ENCODE peak calls at places on chromosomes 4 and X, in seven cellular contexts. One of them, this sample, is unnamed.

GRCh38 chr4:65310586-65310985 is 359.7 kb downstream of the EPHA5 start:
- DNase-seq in endothelial cell of umbilical vein: no peak
- DNase-seq in H9: no peak
- DNase-seq in neuronal stem cell: no peak
- DNase-seq in mammary epithelial cell: no peak
- DNase-seq in neural progenitor cell: no peak
- DNase-seq in mesendoderm: no peak
- DNase-seq in this sample: peak

GRCh38 chr4:121484633-121485032 is 103.8 kb upstream of the QRFPR start:
- DNase-seq in endothelial cell of umbilical vein: peak
- DNase-seq in H9: peak
- DNase-seq in neuronal stem cell: peak
- DNase-seq in mammary epithelial cell: peak
- DNase-seq in neural progenitor cell: peak
- DNase-seq in mesendoderm: peak
- DNase-seq in this sample: peak

GRCh38 chrX:17359500-17359899 is 15.5 kb upstream of the NHS start:
- DNase-seq in endothelial cell of umbilical vein: no peak
- DNase-seq in H9: no peak
- DNase-seq in neuronal stem cell: no peak
- DNase-seq in mammary epithelial cell: peak
- DNase-seq in neural progenitor cell: no peak
- DNase-seq in mesendoderm: no peak
- DNase-seq in this sample: peak

GRCh38 chrX:153600032-153600373 is 1.1 kb upstream of the CCNQ start:
- DNase-seq in endothelial cell of umbilical vein: no peak
- DNase-seq in H9: no peak
- DNase-seq in neuronal stem cell: no peak
- DNase-seq in mammary epithelial cell: peak
- DNase-seq in neural progenitor cell: no peak
- DNase-seq in mesendoderm: peak
- DNase-seq in this sample: no peak

GRCh38 chrX:68983004-68983857 is 154.4 kb downstream of the EFNB1 start:
- DNase-seq in endothelial cell of umbilical vein: no peak
- DNase-seq in H9: peak
- DNase-seq in neuronal stem cell: no peak
- DNase-seq in mammary epithelial cell: no peak
- DNase-seq in neural progenitor cell: no peak
- DNase-seq in mesendoderm: no peak
- DNase-seq in this sample: no peak

GRCh38 chr4:159344877-159345276 is 242.0 kb downstream of the RAPGEF2 start:
- DNase-seq in endothelial cell of umbilical vein: no peak
- DNase-seq in H9: no peak
- DNase-seq in neuronal stem cell: no peak
- DNase-seq in mammary epithelial cell: no peak
- DNase-seq in neural progenitor cell: no peak
- DNase-seq in mesendoderm: no peak
- DNase-seq in this sample: no peak

GRCh38 chr4:108850407-108850709 is 87.5 kb upstream of the ETNPPL start:
- DNase-seq in endothelial cell of umbilical vein: no peak
- DNase-seq in H9: no peak
- DNase-seq in neuronal stem cell: no peak
- DNase-seq in mammary epithelial cell: no peak
- DNase-seq in neural progenitor cell: no peak
- DNase-seq in mesendoderm: no peak
- DNase-seq in this sample: no peak

GRCh38 chr4:74543247-74543670 is 98.3 kb downstream of the AREG start:
- DNase-seq in endothelial cell of umbilical vein: no peak
- DNase-seq in H9: no peak
- DNase-seq in neuronal stem cell: no peak
- DNase-seq in mammary epithelial cell: no peak
- DNase-seq in neural progenitor cell: no peak
- DNase-seq in mesendoderm: no peak
- DNase-seq in this sample: no peak

GRCh38 chr4:85929926-85930325 is 429.9 kb downstream of the MAPK10 start:
- DNase-seq in endothelial cell of umbilical vein: peak
- DNase-seq in H9: no peak
- DNase-seq in neuronal stem cell: peak
- DNase-seq in mammary epithelial cell: peak
- DNase-seq in neural progenitor cell: peak
- DNase-seq in mesendoderm: no peak
- DNase-seq in this sample: no peak

GRCh38 chrX:133335027-133335426 is 80.3 kb downstream of the GPC4 start:
- DNase-seq in endothelial cell of umbilical vein: no peak
- DNase-seq in H9: no peak
- DNase-seq in neuronal stem cell: no peak
- DNase-seq in mammary epithelial cell: peak
- DNase-seq in neural progenitor cell: peak
- DNase-seq in mesendoderm: peak
- DNase-seq in this sample: peak

GRCh38 chr4:108885211-108885610 is 122.4 kb upstream of the ETNPPL start:
- DNase-seq in endothelial cell of umbilical vein: peak
- DNase-seq in H9: no peak
- DNase-seq in neuronal stem cell: no peak
- DNase-seq in mammary epithelial cell: no peak
- DNase-seq in neural progenitor cell: no peak
- DNase-seq in mesendoderm: no peak
- DNase-seq in this sample: no peak

GRCh38 chrX:100658936-100659335 is 14.9 kb downstream of the SRPX2 start:
- DNase-seq in endothelial cell of umbilical vein: peak
- DNase-seq in H9: no peak
- DNase-seq in neuronal stem cell: no peak
- DNase-seq in mammary epithelial cell: no peak
- DNase-seq in neural progenitor cell: no peak
- DNase-seq in mesendoderm: no peak
- DNase-seq in this sample: no peak

GRCh38 chrX:132181364-132181763 is 37.9 kb downstream of the RAP2C start:
- DNase-seq in endothelial cell of umbilical vein: no peak
- DNase-seq in H9: no peak
- DNase-seq in neuronal stem cell: no peak
- DNase-seq in mammary epithelial cell: peak
- DNase-seq in neural progenitor cell: no peak
- DNase-seq in mesendoderm: no peak
- DNase-seq in this sample: peak

GRCh38 chrX:69154051-69154450 is 11.2 kb downstream of the PJA1 start:
- DNase-seq in endothelial cell of umbilical vein: no peak
- DNase-seq in H9: peak
- DNase-seq in neuronal stem cell: no peak
- DNase-seq in mammary epithelial cell: no peak
- DNase-seq in neural progenitor cell: no peak
- DNase-seq in mesendoderm: no peak
- DNase-seq in this sample: no peak

GRCh38 chr4:11614426-11614825 is 185.7 kb upstream of the HS3ST1 start:
- DNase-seq in endothelial cell of umbilical vein: no peak
- DNase-seq in H9: no peak
- DNase-seq in neuronal stem cell: no peak
- DNase-seq in mammary epithelial cell: peak
- DNase-seq in neural progenitor cell: no peak
- DNase-seq in mesendoderm: peak
- DNase-seq in this sample: peak

GRCh38 chr4:11616856-11617255 is 188.2 kb upstream of the HS3ST1 start:
- DNase-seq in endothelial cell of umbilical vein: no peak
- DNase-seq in H9: no peak
- DNase-seq in neuronal stem cell: no peak
- DNase-seq in mammary epithelial cell: no peak
- DNase-seq in neural progenitor cell: no peak
- DNase-seq in mesendoderm: no peak
- DNase-seq in this sample: no peak

GRCh38 chr4:11618666-11619282 is 190.1 kb upstream of the HS3ST1 start:
- DNase-seq in endothelial cell of umbilical vein: no peak
- DNase-seq in H9: no peak
- DNase-seq in neuronal stem cell: no peak
- DNase-seq in mammary epithelial cell: no peak
- DNase-seq in neural progenitor cell: no peak
- DNase-seq in mesendoderm: no peak
- DNase-seq in this sample: no peak

GRCh38 chr4:11611868-11612267 is 183.2 kb upstream of the HS3ST1 start:
- DNase-seq in endothelial cell of umbilical vein: no peak
- DNase-seq in H9: no peak
- DNase-seq in neuronal stem cell: no peak
- DNase-seq in mammary epithelial cell: no peak
- DNase-seq in neural progenitor cell: no peak
- DNase-seq in mesendoderm: no peak
- DNase-seq in this sample: peak

DNA sequence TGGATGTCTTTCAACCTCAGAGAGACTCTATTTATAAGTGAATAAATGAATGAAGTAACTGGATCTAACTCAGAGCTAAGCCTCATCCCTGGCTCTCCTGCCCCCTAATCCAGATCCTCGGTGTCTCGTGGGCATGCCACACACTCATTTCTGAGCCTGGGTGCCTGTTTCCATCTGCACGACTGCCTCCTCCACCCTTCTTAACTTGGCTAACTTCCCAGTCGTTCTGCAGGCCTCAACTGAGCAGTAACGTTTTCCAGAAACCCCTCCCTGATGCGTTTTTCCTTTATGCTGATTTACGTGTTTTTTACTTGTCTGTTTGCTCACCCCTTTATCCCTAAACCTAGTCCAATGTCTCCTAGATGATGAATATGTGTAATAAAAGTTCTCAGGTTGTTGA is 186.9 kb upstream of the HS3ST1 start:
- DNase-seq in endothelial cell of umbilical vein: no peak
- DNase-seq in H9: no peak
- DNase-seq in neuronal stem cell: no peak
- DNase-seq in mammary epithelial cell: no peak
- DNase-seq in neural progenitor cell: no peak
- DNase-seq in mesendoderm: no peak
- DNase-seq in this sample: no peak
- H3K9ac ChIP-seq in endothelial cell of umbilical vein: no peak
- H3K9ac ChIP-seq in H9: no peak
- H3K9ac ChIP-seq in neuronal stem cell: no peak
- H3K9ac ChIP-seq in mammary epithelial cell: no peak
- H3K9ac ChIP-seq in neural progenitor cell: no peak
- H3K9ac ChIP-seq in mesendoderm: no peak
- H3K9ac ChIP-seq in this sample: no peak

DNA sequence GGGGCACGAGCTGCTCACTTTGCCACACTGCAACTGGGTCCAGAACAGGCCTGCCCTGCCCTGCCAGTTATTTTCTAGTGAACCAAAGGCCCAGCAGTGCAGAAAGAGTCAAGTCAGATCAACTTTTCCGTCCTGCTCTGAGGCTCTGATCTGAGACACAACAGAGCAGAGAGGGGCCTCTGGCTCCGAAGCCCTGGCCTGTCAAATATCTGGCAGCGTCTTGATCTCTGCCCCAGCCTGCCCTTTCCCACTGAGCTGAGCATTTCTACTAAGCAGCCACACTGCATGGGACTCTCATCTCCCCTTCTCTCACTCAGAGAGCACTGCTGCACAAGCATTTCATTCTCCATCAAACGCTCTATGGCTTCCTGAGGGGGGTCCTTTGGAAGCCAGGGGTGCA is 11.8 kb downstream of the IGFBP7 start:
- DNase-seq in endothelial cell of umbilical vein: no peak
- DNase-seq in H9: no peak
- DNase-seq in neuronal stem cell: no peak
- DNase-seq in mammary epithelial cell: no peak
- DNase-seq in neural progenitor cell: no peak
- DNase-seq in mesendoderm: no peak
- DNase-seq in this sample: no peak
- H3K4me2 ChIP-seq in endothelial cell of umbilical vein: no peak
- H3K4me2 ChIP-seq in H9: no peak
- H3K4me2 ChIP-seq in neuronal stem cell: no peak
- H3K4me2 ChIP-seq in mammary epithelial cell: no peak
- H3K4me2 ChIP-seq in neural progenitor cell: no peak
- H3K4me2 ChIP-seq in mesendoderm: no peak
- H3K4me2 ChIP-seq in this sample: no peak

GRCh38 chr4:14893713-14894112 is 108.6 kb upstream of the CPEB2 start:
- DNase-seq in endothelial cell of umbilical vein: no peak
- DNase-seq in H9: no peak
- DNase-seq in neuronal stem cell: no peak
- DNase-seq in mammary epithelial cell: peak
- DNase-seq in neural progenitor cell: no peak
- DNase-seq in mesendoderm: no peak
- DNase-seq in this sample: no peak

GRCh38 chr4:14888790-14889189 is 113.5 kb upstream of the CPEB2 start:
- DNase-seq in endothelial cell of umbilical vein: no peak
- DNase-seq in H9: no peak
- DNase-seq in neuronal stem cell: no peak
- DNase-seq in mammary epithelial cell: peak
- DNase-seq in neural progenitor cell: no peak
- DNase-seq in mesendoderm: no peak
- DNase-seq in this sample: no peak

GRCh38 chr4:14883166-14883565 is 119.1 kb upstream of the CPEB2 start:
- DNase-seq in endothelial cell of umbilical vein: no peak
- DNase-seq in H9: no peak
- DNase-seq in neuronal stem cell: no peak
- DNase-seq in mammary epithelial cell: no peak
- DNase-seq in neural progenitor cell: no peak
- DNase-seq in mesendoderm: no peak
- DNase-seq in this sample: no peak

GRCh38 chr4:14892563-14892962 is 109.7 kb upstream of the CPEB2 start:
- DNase-seq in endothelial cell of umbilical vein: no peak
- DNase-seq in H9: no peak
- DNase-seq in neuronal stem cell: no peak
- DNase-seq in mammary epithelial cell: no peak
- DNase-seq in neural progenitor cell: no peak
- DNase-seq in mesendoderm: no peak
- DNase-seq in this sample: no peak

DNA sequence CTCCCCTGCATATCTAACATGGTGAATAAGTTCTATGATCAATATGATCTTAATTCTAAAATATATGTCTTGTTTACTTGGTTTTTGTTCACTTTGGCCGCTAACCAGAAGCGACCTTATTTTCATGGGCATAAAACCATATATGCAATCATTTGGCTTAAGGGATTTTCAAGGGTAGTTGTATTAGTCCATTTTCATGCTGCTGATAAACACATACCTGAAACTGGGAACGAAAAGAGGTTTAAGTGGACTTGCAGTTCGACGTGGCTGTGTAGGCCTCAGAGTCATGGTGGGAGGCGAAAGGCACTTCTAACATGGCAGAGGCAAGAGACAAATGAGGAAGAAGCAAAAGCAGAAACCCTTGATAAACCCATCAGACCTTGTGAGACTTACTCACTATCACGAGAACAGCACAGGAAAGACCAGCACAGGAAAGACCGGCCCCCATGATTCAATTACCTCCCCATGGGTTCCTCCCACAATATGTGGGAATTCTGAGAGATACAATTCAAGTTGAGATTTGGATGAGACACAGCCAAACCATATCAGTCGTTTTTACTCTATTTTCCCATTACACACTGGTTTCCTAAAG is 114.3 kb upstream of the CPEB2 start:
- DNase-seq in endothelial cell of umbilical vein: no peak
- DNase-seq in H9: no peak
- DNase-seq in neuronal stem cell: no peak
- DNase-seq in mammary epithelial cell: peak
- DNase-seq in neural progenitor cell: no peak
- DNase-seq in mesendoderm: no peak
- DNase-seq in this sample: no peak
- H3K9ac ChIP-seq in endothelial cell of umbilical vein: no peak
- H3K9ac ChIP-seq in H9: no peak
- H3K9ac ChIP-seq in neuronal stem cell: no peak
- H3K9ac ChIP-seq in mammary epithelial cell: no peak
- H3K9ac ChIP-seq in neural progenitor cell: no peak
- H3K9ac ChIP-seq in mesendoderm: no peak
- H3K9ac ChIP-seq in this sample: no peak

DNA sequence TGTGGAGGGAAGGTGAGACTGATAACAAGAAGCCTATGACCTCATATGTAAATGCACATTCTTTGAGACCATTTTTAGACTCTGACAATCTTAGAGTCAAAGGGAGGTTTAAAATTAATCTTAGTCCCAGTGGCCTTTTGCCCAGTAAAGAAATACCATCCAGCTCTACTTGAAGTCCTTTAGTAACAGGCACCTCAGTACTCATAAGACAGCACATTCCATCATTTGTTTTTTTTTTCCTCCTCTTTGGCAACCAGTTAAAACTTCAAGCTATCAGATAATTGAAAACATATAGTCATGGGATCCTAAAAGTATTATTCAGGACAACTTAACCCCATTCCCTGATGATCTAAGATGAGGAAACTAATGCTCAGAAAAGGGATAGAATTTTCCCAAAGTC is 4.6 kb downstream of the EDA2R start:
- DNase-seq in endothelial cell of umbilical vein: no peak
- DNase-seq in H9: no peak
- DNase-seq in neuronal stem cell: no peak
- DNase-seq in mammary epithelial cell: no peak
- DNase-seq in neural progenitor cell: no peak
- DNase-seq in mesendoderm: no peak
- DNase-seq in this sample: no peak
- H3K4me2 ChIP-seq in endothelial cell of umbilical vein: no peak
- H3K4me2 ChIP-seq in H9: no peak
- H3K4me2 ChIP-seq in neuronal stem cell: no peak
- H3K4me2 ChIP-seq in mammary epithelial cell: peak
- H3K4me2 ChIP-seq in neural progenitor cell: no peak
- H3K4me2 ChIP-seq in mesendoderm: no peak
- H3K4me2 ChIP-seq in this sample: no peak